ENCODE peak calls at places on chromosomes 1 and 21, in five cellular contexts. Q is tibial artery, P is heart right ventricle, Y is breast epithelium, H is IMR-90. S is an unnamed sample.

GRCh38 chr1:234875328-234875952 is 253.2 kb downstream of the TOMM20 start:
- DNase-seq in H (no peak), Y (peak; percentile 85), Q (no peak), P (no peak), S (no peak)

GRCh38 chr1:25467616-25468015 is 36.9 kb downstream of the MACO1 start:
- DNase-seq in Y (no peak), P (no peak), Q (no peak), H (no peak), S (no peak)

GRCh38 chr21:32329331-32329730 is 30.7 kb downstream of the MRAP start:
- DNase-seq in Y (peak; percentile 0), Q (peak; percentile 67), H (peak; percentile 53), P (no peak), S (no peak)

GRCh38 chr1:13730751-13731482 is 30.9 kb downstream of the PRDM2 start:
- DNase-seq in Q (no peak), H (peak; percentile 53), Y (no peak), P (no peak), S (no peak)

GRCh38 chr1:109785446-109786106 is 21.9 kb upstream of the EPS8L3 start:
- DNase-seq in Y (no peak), P (peak; percentile 1), Q (peak; percentile 54), H (no peak), S (peak; percentile 6)

GRCh38 chr1:233843523-233844204 is 60.8 kb upstream of the SLC35F3 start:
- DNase-seq in P (no peak), Y (no peak), Q (no peak), H (no peak), S (no peak)

GRCh38 chr1:67407498-67407897 is 22.7 kb downstream of the SERBP1 start:
- DNase-seq in Y (no peak), H (peak; percentile 76), P (no peak), Q (no peak), S (no peak)

GRCh38 chr1:31669786-31670582 is 25.3 kb upstream of the PEF1 start:
- DNase-seq in P (peak; percentile 83), Y (peak; percentile 87), Q (peak; percentile 96), H (peak; percentile 20), S (peak; percentile 83)

GRCh38 chr1:207836616-207837352 is 74.1 kb downstream of the CD34 start:
- DNase-seq in Y (no peak), P (no peak), Q (peak; percentile 64), H (no peak), S (no peak)

GRCh38 chr1:64898107-64898861 is 68.1 kb downstream of the JAK1 start:
- DNase-seq in P (peak; percentile 65), Q (peak; percentile 95), Y (peak; percentile 67), H (peak; percentile 97), S (peak; percentile 79)

GRCh38 chr1:26994020-26994745 is 691 bp downstream of the TRNP1 start:
- DNase-seq in P (peak; percentile 41), H (no peak), Y (no peak), Q (no peak), S (peak; percentile 27)

DNA sequence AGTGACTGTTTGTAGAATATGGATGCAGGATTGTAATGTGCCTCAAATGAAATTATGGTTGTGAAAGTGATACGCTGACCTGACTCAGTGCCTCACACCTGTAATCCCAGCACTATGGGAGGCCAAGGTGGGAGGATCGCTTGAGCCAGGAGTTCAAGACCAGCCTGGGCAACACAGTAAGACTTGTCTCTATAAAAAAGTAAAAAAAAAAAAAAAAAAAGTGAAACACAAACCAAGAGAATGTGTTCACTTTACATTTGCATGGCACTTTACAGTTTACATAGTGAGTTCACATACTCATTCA is 2.0 kb downstream of the CAPN2 start:
- DNase-seq in Y (no peak), Q (no peak), H (no peak), P (no peak), S (no peak)
- H3K4me3 ChIP-seq in Y (no peak overlapping the region), Q (no peak overlapping the region), H (peak overlapping the region; percentile 99), P (peak overlapping the region; percentile 62), S (peak overlapping the region; percentile 90)

DNA sequence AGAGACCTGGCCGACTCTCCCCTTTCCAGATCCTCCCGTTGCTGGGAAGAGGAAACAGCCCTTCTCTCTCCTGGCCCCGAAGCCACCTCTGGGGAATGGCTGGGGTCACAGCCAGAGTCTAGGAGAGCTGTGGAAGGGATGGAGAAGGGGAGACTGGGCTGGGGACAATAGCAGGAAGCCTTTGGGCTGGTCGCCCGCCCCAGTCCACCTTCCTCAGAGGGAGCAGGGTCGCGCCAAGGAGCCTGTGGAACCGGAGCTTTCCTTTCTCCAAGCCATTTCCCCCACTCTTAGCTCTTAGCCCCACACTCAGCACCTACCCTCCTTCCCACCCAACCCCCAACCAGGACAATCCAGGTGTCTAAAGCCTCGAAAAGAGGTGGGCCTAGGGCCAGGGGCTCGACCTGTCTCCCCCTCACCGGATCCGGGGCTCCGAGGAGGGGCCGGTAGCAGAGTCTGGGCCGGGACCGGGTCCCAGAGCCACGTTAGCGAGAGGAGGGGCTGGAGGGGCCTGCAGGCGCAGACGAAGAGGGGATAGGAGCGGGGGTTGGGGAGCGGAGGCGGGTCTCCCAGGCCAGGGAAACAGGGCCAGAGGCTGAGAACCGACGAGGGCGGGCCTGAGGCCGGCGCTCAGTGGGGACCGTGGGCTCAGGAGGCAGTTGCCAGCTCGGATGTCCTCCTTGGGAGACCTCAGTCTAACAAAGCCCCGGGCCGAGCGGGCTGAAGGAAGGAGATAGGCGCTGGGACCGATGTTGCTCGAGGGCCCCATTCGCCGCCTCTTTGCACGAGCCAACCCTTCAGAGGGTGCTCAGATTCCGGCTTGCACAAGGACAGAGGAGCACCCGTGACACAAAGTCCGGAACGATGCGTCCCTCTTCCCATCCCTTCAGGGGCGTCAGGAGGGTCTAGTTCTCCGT is 1.0 kb downstream of the SEMA6C start:
- DNase-seq in Q (peak; percentile 74), P (peak; percentile 53), H (no peak), Y (no peak), S (peak; percentile 44)
- H3K4me3 ChIP-seq in Q (peak overlapping the region; percentile 96), P (peak overlapping the region; percentile 92), H (peak overlapping the region; percentile 77), Y (peak overlapping the region; percentile 83), S (peak overlapping the region; percentile 90)

GRCh38 chr1:156491151-156491949 is 9.2 kb downstream of the MEF2D start:
- DNase-seq in H (no peak), Y (no peak), P (no peak), Q (no peak), S (no peak)
- H3K4me3 ChIP-seq in H (no peak overlapping the region), Y (peak overlapping the region; percentile 1), P (peak overlapping the region; percentile 6), Q (peak overlapping the region; percentile 53), S (peak overlapping the region; percentile 98)

GRCh38 chr1:15056515-15057285 is 96.8 kb upstream of the TMEM51 start:
- DNase-seq in Y (no peak), P (no peak), Q (no peak), H (peak; percentile 71), S (no peak)
- H3K4me3 ChIP-seq in Y (no peak overlapping the region), P (no peak overlapping the region), Q (no peak overlapping the region), H (no peak overlapping the region), S (no peak overlapping the region)

GRCh38 chr21:17900990-17901385 is 81.8 kb upstream of the C21orf91 start:
- DNase-seq in P (peak; percentile 8), Q (no peak), Y (no peak), H (no peak), S (no peak)
- H3K4me3 ChIP-seq in P (no peak overlapping the region), Q (no peak overlapping the region), Y (no peak overlapping the region), H (no peak overlapping the region), S (no peak overlapping the region)

DNA sequence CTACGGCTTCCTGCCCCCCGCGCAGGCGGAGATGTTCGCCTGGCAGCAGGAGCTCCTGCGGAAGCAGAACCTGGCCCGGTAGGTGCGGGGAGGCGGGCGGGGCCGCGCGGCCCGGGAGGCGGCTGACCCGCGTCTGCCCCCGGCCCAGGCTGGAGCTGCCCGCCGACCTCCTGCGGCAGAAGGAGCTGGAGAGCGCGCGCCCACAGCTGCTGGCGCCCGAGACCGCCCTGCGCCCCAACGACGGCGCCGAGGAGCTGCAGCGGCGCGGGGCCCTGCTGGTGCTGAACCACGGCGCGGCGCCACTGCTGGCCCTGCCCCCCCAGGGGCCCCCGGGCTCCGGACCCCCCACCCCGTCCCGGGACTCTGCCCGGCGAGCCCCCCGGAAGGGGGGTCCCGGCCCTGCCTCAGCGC is 16.6 kb downstream of the NOC2L start:
- DNase-seq in H (no peak), Y (no peak), Q (no peak), P (no peak), S (no peak)
- H3K4me3 ChIP-seq in H (peak overlapping the region; percentile 42), Y (peak overlapping the region; percentile 43), Q (peak overlapping the region; percentile 57), P (peak overlapping the region; percentile 37), S (peak overlapping the region; percentile 65)

GRCh38 chr1:9844106-9844505 is 20.3 kb upstream of the CLSTN1 start:
- DNase-seq in Q (no peak), H (no peak), Y (peak; percentile 49), P (no peak), S (no peak)
- H3K4me3 ChIP-seq in Q (no peak overlapping the region), H (no peak overlapping the region), Y (no peak overlapping the region), P (no peak overlapping the region), S (no peak overlapping the region)

GRCh38 chr1:59015708-59016107 is 231.9 kb upstream of the JUN start:
- DNase-seq in Y (no peak), H (peak; percentile 88), P (no peak), Q (no peak), S (no peak)
- H3K4me3 ChIP-seq in Y (no peak overlapping the region), H (no peak overlapping the region), P (no peak overlapping the region), Q (no peak overlapping the region), S (no peak overlapping the region)

GRCh38 chr1:18491168-18491567 is 10.4 kb downstream of the KLHDC7A start:
- DNase-seq in H (no peak), Y (no peak), P (no peak), Q (no peak), S (no peak)

GRCh38 chr1:18494304-18494703 is 13.6 kb downstream of the KLHDC7A start:
- DNase-seq in Y (no peak), P (no peak), Q (no peak), H (no peak), S (no peak)

GRCh38 chr1:18495635-18496034 is 14.9 kb downstream of the KLHDC7A start:
- DNase-seq in H (no peak), Y (no peak), Q (no peak), P (no peak), S (no peak)
- H3K4me3 ChIP-seq in H (no peak overlapping the region), Y (no peak overlapping the region), Q (no peak overlapping the region), P (no peak overlapping the region), S (no peak overlapping the region)

GRCh38 chr1:154557939-154558609 is 388 bp downstream of the UBE2Q1 start:
- DNase-seq in Y (peak; percentile 63), H (peak; percentile 18), Q (peak; percentile 77), P (peak; percentile 65), S (peak; percentile 66)

GRCh38 chr1:154556422-154556821 is 2.0 kb downstream of the UBE2Q1 start:
- DNase-seq in H (peak; percentile 23), Q (no peak), Y (no peak), P (peak; percentile 30), S (peak; percentile 41)

GRCh38 chr1:154557248-154557938 is 1.1 kb downstream of the UBE2Q1 start:
- DNase-seq in H (no peak), Q (no peak), Y (no peak), P (no peak), S (no peak)

GRCh38 chr1:154558610-154559495 is at the start of gene UBE2Q1:
- DNase-seq in Y (peak; percentile 99), P (peak; percentile 98), H (peak; percentile 99), Q (peak; percentile 100), S (peak; percentile 99)

GRCh38 chr1:154559496-154559950 is 1.1 kb upstream of the UBE2Q1 start:
- DNase-seq in P (peak; percentile 72), Y (peak; percentile 90), Q (peak; percentile 92), H (peak; percentile 94), S (peak; percentile 77)
- H3K4me3 ChIP-seq in P (peak overlapping the region; percentile 90), Y (peak overlapping the region; percentile 93), Q (peak overlapping the region; percentile 90), H (peak overlapping the region; percentile 52), S (peak overlapping the region; percentile 98)

S was measured in left ventricle myocardium inferior.